ENCODE peak calls at places on chromosomes 12 and 14, in seven cellular contexts. R is OCI-LY7, A is AG10803, G is fibroblast of mammary gland, N is colonic mucosa, P is foreskin fibroblast, H is uterus. S is an unnamed sample.

GRCh38 chr14:37642125-37642524 is 46.7 kb downstream of the TTC6 start:
- DNase-seq in G (no peak), A (no peak), P (no peak), N (no peak), H (no peak), R (no peak), S (no peak)

GRCh38 chr14:58702466-58703148 is 64.8 kb downstream of the DACT1 start:
- DNase-seq in G (no peak), H (no peak), P (no peak), A (no peak), N (no peak), R (no peak), S (no peak)

GRCh38 chr14:23356662-23357061 is 4.0 kb upstream of the SLC22A17 start:
- DNase-seq in P (no peak), N (no peak), A (no peak), R (no peak), G (no peak), H (no peak), S (no peak)

GRCh38 chr14:92584856-92585255 is 71.3 kb downstream of the RIN3 start:
- DNase-seq in R (no peak), P (no peak), A (peak), G (no peak), H (no peak), N (no peak), S (no peak)

GRCh38 chr14:63727231-63727735 is 582 bp downstream of the SGPP1 start:
- DNase-seq in G (peak), P (peak), N (peak), A (peak), R (peak), H (peak), S (peak)

GRCh38 chr12:118304093-118304492 is 68.6 kb downstream of the TAOK3 start:
- DNase-seq in P (no peak), N (no peak), H (no peak), A (no peak), R (no peak), G (no peak), S (no peak)

GRCh38 chr12:65670775-65671174 is 153.5 kb upstream of the HMGA2 start:
- DNase-seq in N (no peak), R (no peak), G (peak), P (no peak), H (no peak), A (peak), S (no peak)

GRCh38 chr14:99230271-99231141 is 41.5 kb downstream of the BCL11B start:
- DNase-seq in N (no peak), P (no peak), R (no peak), H (no peak), G (no peak), A (peak), S (no peak)

GRCh38 chr14:68260121-68260520 is 440.5 kb downstream of the RAD51B start:
- DNase-seq in P (no peak), R (no peak), N (no peak), H (no peak), A (no peak), G (no peak), S (no peak)

GRCh38 chr12:15625075-15625474 is 164.1 kb downstream of the EPS8 start:
- DNase-seq in P (no peak), H (no peak), N (no peak), G (no peak), A (no peak), R (no peak), S (no peak)

GRCh38 chr12:16165506-16165905 is 112.0 kb downstream of the SLC15A5 start:
- DNase-seq in A (peak), R (peak), P (peak), N (peak), G (peak), H (peak), S (no peak)

GRCh38 chr12:54040148-54040494 is 7.3 kb downstream of the HOXC5 start:
- DNase-seq in H (no peak), G (peak), A (no peak), P (no peak), N (no peak), R (peak), S (no peak)

GRCh38 chr12:114920828-114921579 is 237.0 kb upstream of the TBX3 start:
- DNase-seq in A (peak), N (no peak), H (no peak), P (peak), G (peak), R (no peak), S (no peak)

GRCh38 chr12:54364413-54364812 is at the start of gene GPR84:
- DNase-seq in G (no peak), P (peak), N (no peak), A (no peak), H (no peak), R (peak), S (no peak)

GRCh38 chr12:113347-113746 is 46.8 kb downstream of the IQSEC3 start:
- DNase-seq in G (no peak), H (no peak), N (no peak), R (no peak), A (no peak), P (no peak), S (no peak)

GRCh38 chr12:12265571-12266388 is 1.1 kb downstream of the LRP6 start:
- DNase-seq in G (peak), R (peak), H (no peak), A (peak), N (peak), P (peak), S (no peak)

GRCh38 chr14:71883094-71883493 is 49.1 kb upstream of the RGS6 start:
- DNase-seq in H (no peak), G (no peak), N (no peak), A (no peak), P (no peak), R (no peak), S (no peak)

GRCh38 chr14:106809615-106810014 is 1283.2 kb downstream of the TMEM121 start:
- DNase-seq in N (no peak), R (no peak), P (no peak), H (no peak), G (no peak), A (no peak), S (no peak)

GRCh38 chr12:68455676-68456345 is 123.6 kb upstream of the MDM1 start:
- DNase-seq in N (no peak), H (no peak), P (peak), R (peak), A (no peak), G (no peak), S (no peak)

DNA sequence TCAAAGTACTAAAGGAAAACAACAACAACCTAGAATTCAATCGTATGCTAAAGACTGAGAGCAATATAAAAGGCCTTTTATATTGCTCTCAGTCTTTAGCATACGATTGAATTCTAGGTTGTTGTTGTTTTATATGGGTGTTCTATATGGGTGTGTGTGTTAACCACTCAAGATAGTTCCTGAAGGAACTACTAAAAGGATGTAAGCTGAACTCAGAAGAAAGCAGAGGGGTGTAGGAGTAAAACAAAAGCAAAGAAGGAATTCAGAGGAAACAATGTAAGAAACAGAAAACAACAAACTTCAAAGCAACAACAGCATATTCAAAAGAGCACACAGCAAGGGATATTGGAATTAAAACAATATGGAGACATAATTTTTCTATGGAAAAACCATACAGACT is 5.4 kb downstream of the ZNF891 start:
- DNase-seq in A (no peak), H (no peak), N (no peak), G (no peak), R (no peak), P (no peak), S (no peak)
- H3K4me3 ChIP-seq in A (no peak), H (no peak), N (no peak), G (no peak), R (no peak), P (no peak), S (no peak)

DNA sequence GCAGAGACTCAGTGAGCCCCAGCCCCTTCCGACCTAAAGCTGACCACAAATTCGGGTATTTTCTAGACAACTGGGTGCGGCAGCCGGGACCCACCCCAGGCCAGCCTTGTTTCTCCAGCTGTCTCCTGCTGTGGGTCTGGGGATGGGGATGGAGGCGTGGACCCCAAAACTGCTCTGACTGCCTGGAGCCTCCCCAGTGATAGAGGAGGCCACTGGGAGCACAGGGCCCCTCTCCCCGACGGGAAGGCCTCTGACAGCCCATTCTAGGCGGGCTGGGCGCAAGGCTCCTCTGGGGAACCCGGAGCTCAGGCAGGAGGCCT is 38.2 kb upstream of the TDRD9 start:
- DNase-seq in H (no peak), R (no peak), P (no peak), A (no peak), G (no peak), N (no peak), S (peak)
- TF ChIP-seq CTCF in H (no peak), R (no peak), P (no peak), A (no peak), G (no peak), N (no peak), S (no peak)

GRCh38 chr14:70811065-70811464 is 1.8 kb upstream of the MAP3K9 start:
- DNase-seq in P (peak), N (no peak), H (no peak), G (no peak), R (no peak), A (no peak), S (no peak)

GRCh38 chr14:70814466-70814865 is 5.2 kb upstream of the MAP3K9 start:
- DNase-seq in R (peak), N (no peak), H (no peak), P (no peak), G (no peak), A (no peak), S (no peak)

GRCh38 chr14:70810621-70811020 is 1.3 kb upstream of the MAP3K9 start:
- DNase-seq in H (no peak), G (no peak), P (no peak), N (no peak), R (no peak), A (no peak), S (no peak)

GRCh38 chr14:70811578-70811977 is 2.3 kb upstream of the MAP3K9 start:
- DNase-seq in A (no peak), R (no peak), H (no peak), N (no peak), G (no peak), P (no peak), S (no peak)

GRCh38 chr14:70812124-70812818 is 3.0 kb upstream of the MAP3K9 start:
- DNase-seq in H (no peak), R (no peak), A (no peak), N (no peak), G (no peak), P (no peak), S (no peak)
- H3K4me3 ChIP-seq in H (no peak), R (no peak), A (no peak), N (no peak), G (no peak), P (no peak), S (no peak)

DNA sequence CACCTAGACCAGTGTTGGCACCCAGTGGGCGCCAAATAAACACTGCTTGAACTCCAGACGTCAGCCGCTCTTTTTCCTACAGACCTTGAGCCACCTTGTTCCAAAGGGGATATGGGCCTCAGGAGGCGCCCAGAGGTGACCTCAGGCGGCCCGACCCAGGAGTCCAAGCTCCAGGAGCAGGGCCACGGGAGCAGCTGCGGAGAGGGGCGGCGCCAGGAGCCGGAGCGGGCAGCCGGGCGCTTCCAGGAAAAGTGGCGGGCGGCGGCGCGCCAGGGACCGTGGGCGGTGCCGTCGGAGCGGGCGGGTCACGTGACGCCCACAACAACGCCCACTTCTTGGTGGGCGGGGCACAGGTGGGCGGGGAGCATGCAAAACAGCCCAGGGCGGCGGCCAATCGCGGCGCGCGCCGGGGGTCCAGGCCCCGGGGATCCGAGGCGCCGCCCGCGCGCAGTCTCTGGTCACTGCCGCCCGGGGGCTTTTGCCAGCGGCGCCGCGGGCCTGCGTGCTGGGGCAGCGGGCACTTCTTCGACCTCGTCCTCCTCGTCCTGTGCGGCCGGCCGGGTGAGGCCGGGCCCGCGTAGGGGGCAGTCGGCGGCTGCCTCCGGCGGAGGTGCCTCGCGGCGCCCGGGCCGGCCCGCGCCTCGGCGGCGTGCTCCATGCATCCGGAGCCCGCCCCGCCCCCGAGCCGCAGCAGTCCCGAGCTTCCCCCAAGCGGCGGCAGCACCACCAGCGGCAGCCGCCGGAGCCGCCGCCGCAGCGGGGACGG is at the start of gene ORAI1:
- DNase-seq in H (peak), R (peak), A (peak), G (peak), N (peak), P (peak), S (peak)
- TF ChIP-seq CTCF in H (peak), R (peak), A (no peak), G (no peak), N (no peak), P (no peak), S (no peak)

DNA sequence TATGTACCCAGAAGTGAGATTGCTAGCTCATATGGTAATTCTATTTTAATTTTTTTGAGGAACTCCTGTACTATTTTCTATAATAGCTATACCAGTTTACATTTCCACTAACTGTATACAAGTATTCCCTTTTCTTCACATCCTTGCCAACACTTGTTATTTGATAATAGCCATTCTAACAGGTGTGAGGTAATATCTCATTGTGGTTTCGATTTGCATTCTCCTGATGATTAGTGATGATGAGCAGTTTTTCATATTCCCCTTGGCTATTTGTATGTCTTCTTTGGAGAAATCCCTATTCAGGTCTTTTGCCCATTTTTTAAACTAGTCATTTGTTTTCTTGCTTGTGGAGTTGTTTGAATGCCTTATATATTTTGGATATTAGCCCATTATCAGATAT is 121.3 kb downstream of the BBS10 start:
- DNase-seq in H (no peak), G (no peak), P (no peak), A (no peak), R (no peak), N (no peak), S (no peak)
- H3K4me3 ChIP-seq in H (no peak), G (no peak), P (no peak), A (no peak), R (no peak), N (no peak), S (no peak)

DNA sequence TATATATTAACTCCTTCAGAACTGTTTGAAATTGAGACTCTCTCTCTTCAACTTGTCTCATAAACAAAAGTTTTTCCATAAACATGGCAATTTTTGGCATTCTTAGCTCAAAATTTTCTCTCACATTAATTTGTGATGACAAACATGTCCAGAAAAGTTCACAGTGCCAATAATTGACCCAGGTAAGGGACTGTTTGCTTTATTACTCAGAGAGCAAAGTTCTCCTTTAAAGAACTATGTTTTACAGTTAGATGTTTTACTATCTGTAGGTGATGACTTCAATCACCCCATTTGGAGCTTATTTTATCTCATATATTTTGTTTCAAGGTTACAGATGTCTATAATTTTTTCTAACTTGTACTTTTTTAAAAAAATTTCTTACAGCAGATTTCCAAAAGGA is 855.6 kb downstream of the SLC16A7 start:
- DNase-seq in H (no peak), P (no peak), N (no peak), A (no peak), G (no peak), R (no peak), S (no peak)
- TF ChIP-seq CTCF in H (no peak), P (no peak), N (no peak), A (no peak), G (no peak), R (no peak), S (no peak)

GRCh38 chr12:131862600-131862993 is 31.8 kb upstream of the ULK1 start:
- DNase-seq in H (no peak), G (no peak), R (no peak), A (no peak), N (no peak), P (no peak), S (no peak)

GRCh38 chr12:131862994-131863710 is 31.3 kb upstream of the ULK1 start:
- DNase-seq in G (no peak), R (no peak), P (peak), H (no peak), N (no peak), A (no peak), S (no peak)

GRCh38 chr12:131861261-131862083 is 33.0 kb upstream of the ULK1 start:
- DNase-seq in A (no peak), R (no peak), G (no peak), H (no peak), N (no peak), P (no peak), S (no peak)

GRCh38 chr12:131862084-131862441 is 32.4 kb upstream of the ULK1 start:
- DNase-seq in P (no peak), G (no peak), N (no peak), R (no peak), H (no peak), A (no peak), S (no peak)

GRCh38 chr12:131860472-131861260 is 32.5 kb downstream of the MMP17 start:
- DNase-seq in R (no peak), G (peak), P (peak), A (peak), H (no peak), N (peak), S (no peak)
- H3K4me3 ChIP-seq in R (no peak), G (no peak), P (peak), A (peak), H (no peak), N (peak), S (peak)

DNA sequence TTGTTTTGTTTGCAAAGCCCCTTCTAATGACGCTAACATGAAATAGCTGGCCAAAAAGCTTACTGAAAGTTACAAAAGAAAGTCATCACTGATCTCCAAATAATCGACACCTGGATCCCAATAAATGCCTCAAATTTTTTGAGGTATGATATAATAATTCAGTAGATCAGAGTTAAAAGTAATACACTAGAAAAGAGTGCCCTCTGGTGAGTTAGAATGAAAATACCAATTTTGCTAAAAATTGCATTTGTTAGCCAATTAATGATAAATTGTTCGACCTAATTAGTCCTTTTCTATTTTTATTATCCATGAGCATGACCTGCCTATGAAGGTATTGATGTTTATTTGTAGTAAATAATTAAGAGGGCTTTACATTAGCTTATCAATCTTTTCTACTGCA is 78.6 kb downstream of the CEP128 start:
- DNase-seq in P (peak), R (no peak), A (no peak), H (no peak), G (no peak), N (no peak), S (no peak)
- TF ChIP-seq CTCF in P (peak), R (peak), A (peak), H (no peak), G (peak), N (no peak), S (no peak)